ENCODE peak calls at places on chromosomes 4 and X, in four cellular contexts. J is stimulated activated CD8-positive, alpha-beta memory T cell treated with anti-CD3 and anti-CD28 coated beads, Interleukin-7, amount 100 ng/mL, for 4 hours; P is dermis blood vessel endothelial cell; B is IMR-90. F is an unnamed sample.
A peak's percentile ranks its signal among the peaks of the same experiment; 100 is the strongest.

GRCh38 chr4:147928400-147928799 is 196.5 kb downstream of the ARHGAP10 start:
- DNase-seq in P (peak; percentile 51), J (no peak), B (peak; percentile 76), F (peak; percentile 55)

GRCh38 chr4:25723409-25723808 is 67.8 kb downstream of the SLC34A2 start:
- DNase-seq in J (no peak), P (no peak), B (peak; percentile 32), F (no peak)

GRCh38 chrX:102129473-102129872 is 4.0 kb downstream of the TCEAL2 start:
- DNase-seq in B (peak; percentile 4), P (peak; percentile 24), J (no peak), F (peak; percentile 14)

GRCh38 chrX:33087411-33087810 is 123.9 kb downstream of the DMD start:
- DNase-seq in B (no peak), J (no peak), P (no peak), F (no peak)

GRCh38 chrX:154373340-154374306 is 811 bp downstream of the FLNA start:
- DNase-seq in B (peak; percentile 83), J (no peak), P (peak; percentile 76), F (peak; percentile 33)

GRCh38 chr4:145178740-145179139 is 1.6 kb downstream of the OTUD4 start:
- DNase-seq in P (peak; percentile 38), J (no peak), B (no peak), F (peak; percentile 9)

GRCh38 chrX:29530520-29530919 is 684.8 kb upstream of the MAGEB2 start:
- DNase-seq in B (peak; percentile 59), P (no peak), J (no peak), F (no peak)

GRCh38 chrX:10072786-10073568 is 83.8 kb upstream of the CLCN4 start:
- DNase-seq in J (no peak), P (no peak), B (no peak), F (no peak)

GRCh38 chr4:16843831-16844508 is 54.5 kb downstream of the LDB2 start:
- DNase-seq in P (no peak), B (peak; percentile 95), J (no peak), F (no peak)

GRCh38 chr4:189769131-189769530 is 171.5 kb upstream of the FRG1 start:
- DNase-seq in J (no peak), B (no peak), P (no peak), F (no peak)

GRCh38 chr4:13844740-13845139 is 217.2 kb upstream of the BOD1L1 start:
- DNase-seq in J (no peak), P (no peak), B (no peak), F (no peak)

GRCh38 chrX:46456125-46456922 is 88.9 kb downstream of the ZNF674 start:
- DNase-seq in B (no peak), P (peak; percentile 94), J (no peak), F (peak; percentile 94)

GRCh38 chrX:39016551-39016950 is 215.3 kb downstream of the MID1IP1 start:
- DNase-seq in J (no peak), B (no peak), P (no peak), F (no peak)

GRCh38 chrX:97876697-97877407 is 993.1 kb downstream of the RPA4 start:
- DNase-seq in P (no peak), B (no peak), J (no peak), F (no peak)

GRCh38 chr4:101357751-101358150 is 10.4 kb upstream of the PPP3CA start:
- DNase-seq in J (no peak), P (peak; percentile 10), B (peak; percentile 28), F (peak; percentile 15)

GRCh38 chr4:88964450-88964849 is 92.5 kb downstream of the FAM13A start:
- DNase-seq in B (peak; percentile 79), P (peak; percentile 17), J (no peak), F (peak; percentile 24)

GRCh38 chrX:53571494-53571893 is 115.0 kb downstream of the HUWE1 start:
- DNase-seq in J (no peak), B (no peak), P (no peak), F (no peak)

GRCh38 chrX:150547511-150548115 is 20.8 kb upstream of the MTM1 start:
- DNase-seq in P (peak; percentile 59), B (no peak), J (no peak), F (peak; percentile 57)

GRCh38 chr4:185640809-185641675 is 105.7 kb upstream of the PDLIM3 start:
- DNase-seq in P (peak; percentile 85), B (peak; percentile 82), J (no peak), F (peak; percentile 46)

GRCh38 chr4:66681962-66682361 is 863.3 kb downstream of the CENPC start:
- DNase-seq in B (peak; percentile 3), P (no peak), J (no peak), F (no peak)

GRCh38 chr4:165715989-165716388 is 157.0 kb upstream of the TLL1 start:
- DNase-seq in P (peak; percentile 21), B (no peak), J (no peak), F (no peak)

GRCh38 chr4:70187216-70187615 is 8.3 kb upstream of the ODAM start:
- DNase-seq in J (no peak), P (no peak), B (no peak), F (no peak)

GRCh38 chr4:127479031-127479622 is 153.6 kb upstream of the INTU start:
- DNase-seq in P (peak; percentile 60), J (no peak), B (peak; percentile 52), F (peak; percentile 48)

GRCh38 chr4:102554482-102554881 is 53.3 kb downstream of the NFKB1 start:
- DNase-seq in B (peak; percentile 92), P (no peak), J (no peak), F (no peak)

GRCh38 chr4:3402409-3403103 is 39.2 kb upstream of the HGFAC start:
- DNase-seq in J (no peak), B (peak; percentile 36), P (no peak), F (no peak)

GRCh38 chr4:85639946-85640345 is 165.0 kb downstream of the ARHGAP24 start:
- DNase-seq in P (no peak), B (no peak), J (no peak), F (no peak)

GRCh38 chr4:32025840-32026459 is 1305.8 kb downstream of the PCDH7 start:
- DNase-seq in J (no peak), B (no peak), P (no peak), F (peak; percentile 23)

GRCh38 chr4:80529021-80529420 is 193.5 kb downstream of the CFAP299 start:
- DNase-seq in J (no peak), B (peak; percentile 61), P (no peak), F (no peak)

GRCh38 chrX:19904778-19905367 is 17.5 kb upstream of the SH3KBP1 start:
- DNase-seq in J (no peak), B (peak; percentile 63), P (peak; percentile 56), F (peak; percentile 48)

GRCh38 chr4:8391972-8392371 is 48.6 kb downstream of the ACOX3 start:
- DNase-seq in B (peak; percentile 89), P (peak; percentile 95), J (no peak), F (peak; percentile 94)

GRCh38 chrX:48956728-48957414 is 536 bp downstream of the OTUD5 start:
- DNase-seq in P (peak; percentile 40), J (peak; percentile 36), B (no peak), F (no peak)

GRCh38 chrX:133120406-133120805 is 23.5 kb upstream of the USP26 start:
- DNase-seq in B (no peak), P (no peak), J (no peak), F (no peak)